ENCODE peak calls at places on chromosomes 13 and 19, in eight cellular contexts. One of them, this sample, is unnamed.

GRCh38 chr19:35858311-35858710 is 1.6 kb downstream of the KIRREL2 start:
- DNase-seq in tibial nerve: no peak
- DNase-seq in colonic mucosa: no peak
- DNase-seq in right lobe of liver: no peak
- DNase-seq in brain microvascular endothelial cell: no peak
- DNase-seq in AG10803: no peak
- DNase-seq in gastrocnemius medialis: no peak
- DNase-seq in NB4: no peak
- DNase-seq in this sample: no peak

GRCh38 chr13:110382229-110382628 is 75.1 kb downstream of the COL4A2 start:
- DNase-seq in gastrocnemius medialis: no peak
- DNase-seq in AG10803: peak; percentile 70
- DNase-seq in brain microvascular endothelial cell: peak; percentile 83
- DNase-seq in right lobe of liver: no peak
- DNase-seq in colonic mucosa: no peak
- DNase-seq in NB4: no peak
- DNase-seq in tibial nerve: no peak
- DNase-seq in this sample: peak; percentile 96

GRCh38 chr13:73702419-73703071 is 431.7 kb downstream of the KLF12 start:
- DNase-seq in colonic mucosa: no peak
- DNase-seq in gastrocnemius medialis: no peak
- DNase-seq in right lobe of liver: no peak
- DNase-seq in NB4: no peak
- DNase-seq in AG10803: no peak
- DNase-seq in tibial nerve: no peak
- DNase-seq in brain microvascular endothelial cell: no peak
- DNase-seq in this sample: peak; percentile 92

GRCh38 chr13:26759907-26760834 is at the start of gene GPR12:
- DNase-seq in NB4: peak; percentile 46
- DNase-seq in tibial nerve: no peak
- DNase-seq in AG10803: peak; percentile 12
- DNase-seq in gastrocnemius medialis: no peak
- DNase-seq in brain microvascular endothelial cell: no peak
- DNase-seq in colonic mucosa: no peak
- DNase-seq in right lobe of liver: no peak
- DNase-seq in this sample: no peak

GRCh38 chr19:10683582-10683981 is 17.7 kb upstream of the QTRT1 start:
- DNase-seq in colonic mucosa: no peak
- DNase-seq in right lobe of liver: no peak
- DNase-seq in brain microvascular endothelial cell: no peak
- DNase-seq in tibial nerve: no peak
- DNase-seq in AG10803: no peak
- DNase-seq in NB4: no peak
- DNase-seq in gastrocnemius medialis: no peak
- DNase-seq in this sample: no peak

GRCh38 chr13:42757678-42758420 is 23.5 kb upstream of the FAM216B start:
- DNase-seq in brain microvascular endothelial cell: no peak
- DNase-seq in right lobe of liver: no peak
- DNase-seq in colonic mucosa: no peak
- DNase-seq in NB4: no peak
- DNase-seq in AG10803: no peak
- DNase-seq in gastrocnemius medialis: no peak
- DNase-seq in tibial nerve: no peak
- DNase-seq in this sample: peak; percentile 67

GRCh38 chr13:59542303-59542702 is 621.4 kb downstream of the DIAPH3 start:
- DNase-seq in right lobe of liver: no peak
- DNase-seq in gastrocnemius medialis: no peak
- DNase-seq in brain microvascular endothelial cell: no peak
- DNase-seq in tibial nerve: no peak
- DNase-seq in AG10803: no peak
- DNase-seq in colonic mucosa: no peak
- DNase-seq in NB4: no peak
- DNase-seq in this sample: no peak

GRCh38 chr19:48363500-48363809 is 285 bp downstream of the TMEM143 start:
- DNase-seq in brain microvascular endothelial cell: no peak
- DNase-seq in right lobe of liver: peak; percentile 69
- DNase-seq in AG10803: no peak
- DNase-seq in NB4: no peak
- DNase-seq in tibial nerve: no peak
- DNase-seq in gastrocnemius medialis: no peak
- DNase-seq in colonic mucosa: no peak
- DNase-seq in this sample: no peak

GRCh38 chr13:45297456-45298205 is 43.4 kb downstream of the TPT1 start:
- DNase-seq in right lobe of liver: no peak
- DNase-seq in tibial nerve: no peak
- DNase-seq in AG10803: no peak
- DNase-seq in NB4: no peak
- DNase-seq in gastrocnemius medialis: no peak
- DNase-seq in colonic mucosa: no peak
- DNase-seq in brain microvascular endothelial cell: no peak
- DNase-seq in this sample: no peak

GRCh38 chr19:52170863-52171320 is 529 bp downstream of the ZNF836 start:
- DNase-seq in right lobe of liver: peak; percentile 48
- DNase-seq in NB4: peak; percentile 8
- DNase-seq in colonic mucosa: peak; percentile 32
- DNase-seq in AG10803: no peak
- DNase-seq in brain microvascular endothelial cell: no peak
- DNase-seq in gastrocnemius medialis: no peak
- DNase-seq in tibial nerve: no peak
- DNase-seq in this sample: no peak

GRCh38 chr13:106917673-106918652 is 350.0 kb upstream of the ARGLU1 start:
- DNase-seq in AG10803: peak; percentile 75
- DNase-seq in brain microvascular endothelial cell: peak; percentile 76
- DNase-seq in gastrocnemius medialis: peak; percentile 27
- DNase-seq in tibial nerve: peak; percentile 61
- DNase-seq in colonic mucosa: peak; percentile 78
- DNase-seq in NB4: peak; percentile 69
- DNase-seq in right lobe of liver: peak; percentile 75
- DNase-seq in this sample: peak; percentile 36

GRCh38 chr13:106915146-106915545 is 347.2 kb upstream of the ARGLU1 start:
- DNase-seq in NB4: no peak
- DNase-seq in brain microvascular endothelial cell: no peak
- DNase-seq in right lobe of liver: no peak
- DNase-seq in colonic mucosa: no peak
- DNase-seq in tibial nerve: no peak
- DNase-seq in AG10803: no peak
- DNase-seq in gastrocnemius medialis: no peak
- DNase-seq in this sample: no peak

GRCh38 chr13:106919093-106919492 is 351.2 kb upstream of the ARGLU1 start:
- DNase-seq in right lobe of liver: no peak
- DNase-seq in gastrocnemius medialis: no peak
- DNase-seq in NB4: no peak
- DNase-seq in tibial nerve: no peak
- DNase-seq in AG10803: no peak
- DNase-seq in brain microvascular endothelial cell: peak; percentile 28
- DNase-seq in colonic mucosa: no peak
- DNase-seq in this sample: no peak

GRCh38 chr13:106916329-106916728 is 348.4 kb upstream of the ARGLU1 start:
- DNase-seq in AG10803: peak; percentile 70
- DNase-seq in NB4: no peak
- DNase-seq in gastrocnemius medialis: no peak
- DNase-seq in colonic mucosa: no peak
- DNase-seq in brain microvascular endothelial cell: peak; percentile 11
- DNase-seq in tibial nerve: no peak
- DNase-seq in right lobe of liver: no peak
- DNase-seq in this sample: no peak

DNA sequence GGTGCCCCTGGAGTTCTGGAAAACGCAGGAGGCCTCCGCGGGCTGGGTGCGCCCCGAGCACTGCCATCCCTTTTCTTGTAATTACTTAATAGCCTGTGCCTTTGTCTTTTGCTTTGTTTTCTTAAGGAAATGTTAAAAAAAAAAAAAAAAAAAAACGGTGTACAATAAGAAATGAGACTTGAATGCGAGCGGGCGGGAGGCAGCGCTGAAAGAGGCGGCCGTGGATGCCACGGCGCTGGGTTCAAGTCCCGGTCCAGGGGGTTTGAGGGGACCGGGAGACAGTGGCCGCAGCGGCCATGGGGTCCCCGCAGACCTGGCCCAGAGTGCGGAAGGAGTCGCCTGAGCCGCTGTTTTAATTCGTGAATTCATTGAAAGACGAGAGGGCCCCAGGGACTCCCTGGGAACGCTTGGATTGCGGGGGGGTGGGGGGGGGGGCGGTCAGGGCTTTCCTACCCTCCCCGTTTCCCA is 349.1 kb upstream of the ARGLU1 start:
- DNase-seq in right lobe of liver: peak; percentile 24
- DNase-seq in AG10803: peak; percentile 5
- DNase-seq in colonic mucosa: no peak
- DNase-seq in NB4: no peak
- DNase-seq in gastrocnemius medialis: no peak
- DNase-seq in brain microvascular endothelial cell: no peak
- DNase-seq in tibial nerve: no peak
- DNase-seq in this sample: no peak
- H3K4me3 ChIP-seq in right lobe of liver: peak overlapping the region; percentile 70
- H3K4me3 ChIP-seq in AG10803: peak overlapping the region; percentile 77
- H3K4me3 ChIP-seq in colonic mucosa: peak overlapping the region; percentile 56
- H3K4me3 ChIP-seq in NB4: no peak overlapping the region
- H3K4me3 ChIP-seq in gastrocnemius medialis: peak overlapping the region; percentile 58
- H3K4me3 ChIP-seq in brain microvascular endothelial cell: peak overlapping the region; percentile 30
- H3K4me3 ChIP-seq in tibial nerve: peak overlapping the region; percentile 51
- H3K4me3 ChIP-seq in this sample: peak overlapping the region; percentile 59

DNA sequence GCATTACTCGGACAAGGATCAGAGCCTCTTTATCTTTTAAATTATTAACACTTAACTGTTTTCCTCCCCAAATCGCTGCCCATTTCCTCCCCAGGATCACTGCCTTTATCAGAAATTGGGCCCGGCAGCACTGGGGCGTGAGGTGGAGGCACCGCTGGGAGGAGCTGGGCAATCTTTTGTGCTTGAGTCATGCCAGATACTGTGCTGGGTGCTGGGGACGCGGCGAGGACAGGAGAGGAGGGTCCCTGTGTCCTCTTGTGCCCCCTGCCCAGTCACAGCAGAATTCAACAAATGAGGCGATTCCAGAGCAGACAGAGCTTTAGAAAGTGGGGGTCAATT is 347.8 kb downstream of the ZNF536 start:
- DNase-seq in right lobe of liver: peak; percentile 49
- DNase-seq in NB4: no peak
- DNase-seq in colonic mucosa: no peak
- DNase-seq in tibial nerve: no peak
- DNase-seq in brain microvascular endothelial cell: no peak
- DNase-seq in AG10803: peak; percentile 20
- DNase-seq in gastrocnemius medialis: no peak
- DNase-seq in this sample: no peak
- TF ChIP-seq CTCF in right lobe of liver: no peak
- TF ChIP-seq CTCF in NB4: no peak
- TF ChIP-seq CTCF in colonic mucosa: no peak
- TF ChIP-seq CTCF in tibial nerve: no peak
- TF ChIP-seq CTCF in brain microvascular endothelial cell: no peak
- TF ChIP-seq CTCF in AG10803: peak; percentile 3
- TF ChIP-seq CTCF in gastrocnemius medialis: no peak
- TF ChIP-seq CTCF in this sample: no peak

DNA sequence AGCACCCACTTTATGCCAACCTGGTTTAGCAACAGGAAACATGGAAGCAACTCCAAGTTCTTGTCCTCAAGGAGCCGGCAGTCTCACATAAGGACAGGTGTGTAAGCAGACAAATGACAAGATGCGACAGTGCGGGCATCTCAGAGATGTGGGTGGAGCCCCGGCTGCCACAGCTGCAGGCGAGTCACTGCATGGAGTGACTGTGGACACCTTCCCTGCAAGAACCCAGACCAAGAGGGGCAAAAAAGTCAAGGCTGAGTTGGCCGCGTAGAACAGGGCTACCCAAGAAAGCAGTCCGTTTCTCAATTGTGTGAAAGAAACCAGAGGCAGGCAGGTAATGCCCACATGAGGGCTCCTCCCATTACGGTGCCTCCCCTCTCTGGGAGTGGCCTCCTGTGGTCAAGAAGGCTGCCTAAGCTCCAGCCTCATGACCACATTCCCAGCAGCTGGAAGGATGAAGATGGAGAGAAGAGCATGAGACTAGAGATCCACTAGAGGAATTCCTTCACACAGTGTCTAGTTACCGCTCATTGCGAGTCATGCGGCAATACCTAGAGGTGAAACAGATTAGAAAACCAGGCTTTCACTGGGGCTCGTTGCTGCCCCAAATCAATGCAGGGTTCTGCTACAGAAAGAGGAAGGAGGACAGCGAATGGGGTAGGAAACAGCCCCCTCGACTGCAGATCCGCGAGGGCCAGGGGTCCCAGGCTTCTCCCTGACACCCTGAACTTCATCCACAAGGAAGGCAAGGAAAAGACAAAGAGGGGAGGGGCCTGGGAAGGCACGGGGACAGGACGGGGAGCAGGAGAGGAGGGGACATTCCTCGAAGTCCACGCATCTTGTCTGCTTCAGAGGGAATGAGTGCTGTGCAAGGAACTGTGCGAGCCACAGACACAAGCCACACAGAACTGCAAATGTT is 80.2 kb downstream of the SPACA7 start:
- DNase-seq in AG10803: no peak
- DNase-seq in brain microvascular endothelial cell: no peak
- DNase-seq in tibial nerve: no peak
- DNase-seq in gastrocnemius medialis: no peak
- DNase-seq in colonic mucosa: no peak
- DNase-seq in right lobe of liver: peak; percentile 7
- DNase-seq in NB4: no peak
- DNase-seq in this sample: no peak
- H3K4me3 ChIP-seq in AG10803: no peak overlapping the region
- H3K4me3 ChIP-seq in brain microvascular endothelial cell: no peak overlapping the region
- H3K4me3 ChIP-seq in tibial nerve: no peak overlapping the region
- H3K4me3 ChIP-seq in gastrocnemius medialis: no peak overlapping the region
- H3K4me3 ChIP-seq in colonic mucosa: no peak overlapping the region
- H3K4me3 ChIP-seq in right lobe of liver: no peak overlapping the region
- H3K4me3 ChIP-seq in NB4: no peak overlapping the region
- H3K4me3 ChIP-seq in this sample: no peak overlapping the region

GRCh38 chr19:29014857-29015436 is 198.0 kb downstream of the UQCRFS1 start:
- DNase-seq in NB4: peak; percentile 12
- DNase-seq in right lobe of liver: no peak
- DNase-seq in brain microvascular endothelial cell: no peak
- DNase-seq in gastrocnemius medialis: no peak
- DNase-seq in tibial nerve: no peak
- DNase-seq in colonic mucosa: no peak
- DNase-seq in AG10803: peak; percentile 25
- DNase-seq in this sample: no peak
- TF ChIP-seq CTCF in NB4: no peak
- TF ChIP-seq CTCF in right lobe of liver: no peak
- TF ChIP-seq CTCF in brain microvascular endothelial cell: no peak
- TF ChIP-seq CTCF in gastrocnemius medialis: no peak
- TF ChIP-seq CTCF in tibial nerve: no peak
- TF ChIP-seq CTCF in colonic mucosa: no peak
- TF ChIP-seq CTCF in AG10803: peak; percentile 38
- TF ChIP-seq CTCF in this sample: no peak

GRCh38 chr19:38869836-38870607 is 8.1 kb downstream of the RINL start:
- DNase-seq in AG10803: peak; percentile 60
- DNase-seq in NB4: peak; percentile 66
- DNase-seq in colonic mucosa: peak; percentile 86
- DNase-seq in brain microvascular endothelial cell: peak; percentile 18
- DNase-seq in right lobe of liver: peak; percentile 95
- DNase-seq in tibial nerve: peak; percentile 78
- DNase-seq in gastrocnemius medialis: peak; percentile 79
- DNase-seq in this sample: peak; percentile 44
- H3K4me3 ChIP-seq in AG10803: peak overlapping the region; percentile 62
- H3K4me3 ChIP-seq in NB4: peak overlapping the region; percentile 28
- H3K4me3 ChIP-seq in colonic mucosa: peak overlapping the region; percentile 35
- H3K4me3 ChIP-seq in brain microvascular endothelial cell: peak overlapping the region; percentile 52
- H3K4me3 ChIP-seq in right lobe of liver: peak overlapping the region; percentile 68
- H3K4me3 ChIP-seq in tibial nerve: peak overlapping the region; percentile 62
- H3K4me3 ChIP-seq in gastrocnemius medialis: peak overlapping the region; percentile 50
- H3K4me3 ChIP-seq in this sample: peak overlapping the region; percentile 22

This sample was measured in bronchial epithelial cell.